ENCODE peak calls at places on chromosome 15, in seven cellular contexts. Z is colonic mucosa, H is cardiac fibroblast, N is sigmoid colon, W is HCT116, V is epithelial cell of esophagus, B is left lung. K is an unnamed sample.

GRCh38 chr15:91780387-91780786 is 73.1 kb upstream of the SLCO3A1 start:
- DNase-seq in Z (no peak), H (no peak), N (no peak), W (no peak), V (peak), B (no peak), K (no peak)

GRCh38 chr15:64151727-64152506 is at the start of gene SNX22:
- DNase-seq in Z (no peak), H (no peak), N (no peak), W (no peak), V (peak), B (peak), K (no peak)

GRCh38 chr15:97521894-97522293 is 438.6 kb upstream of the ARRDC4 start:
- DNase-seq in Z (no peak), H (peak), N (peak), W (no peak), V (peak), B (no peak), K (no peak)

GRCh38 chr15:50055333-50056278 is 63.4 kb downstream of the ATP8B4 start:
- DNase-seq in Z (no peak), H (peak), N (no peak), W (no peak), V (no peak), B (no peak), K (peak)

GRCh38 chr15:57506422-57506821 is 85.3 kb upstream of the MYZAP start:
- DNase-seq in Z (peak), H (no peak), N (no peak), W (no peak), V (no peak), B (no peak), K (peak)

GRCh38 chr15:90101130-90101968 is 919 bp downstream of the IDH2 start:
- DNase-seq in Z (peak), H (peak), N (peak), W (no peak), V (no peak), B (no peak), K (no peak)

GRCh38 chr15:41180206-41180789 is 50.3 kb downstream of the EXD1 start:
- DNase-seq in Z (no peak), H (no peak), N (no peak), W (no peak), V (no peak), B (no peak), K (no peak)

GRCh38 chr15:43196760-43197548 is 11.8 kb downstream of the CCNDBP1 start:
- DNase-seq in Z (no peak), H (no peak), N (no peak), W (no peak), V (no peak), B (no peak), K (no peak)

GRCh38 chr15:90020041-90020735 is 19.1 kb downstream of the ZNF710 start:
- DNase-seq in Z (no peak), H (no peak), N (peak), W (no peak), V (no peak), B (peak), K (no peak)

GRCh38 chr15:78399081-78399480 is 38.9 kb upstream of the IREB2 start:
- DNase-seq in Z (no peak), H (no peak), N (no peak), W (no peak), V (peak), B (no peak), K (no peak)

GRCh38 chr15:45660231-45660979 is 25.6 kb downstream of the SQOR start:
- DNase-seq in Z (no peak), H (peak), N (peak), W (no peak), V (peak), B (no peak), K (no peak)
- TF ChIP-seq CTCF in Z (no peak), H (no peak), N (no peak), W (no peak), V (no peak), B (no peak), K (no peak)

GRCh38 chr15:39743611-39744010 is 39.0 kb downstream of the FSIP1 start:
- DNase-seq in Z (no peak), H (no peak), N (no peak), W (no peak), V (peak), B (no peak), K (no peak)

GRCh38 chr15:39745415-39745814 is 37.2 kb downstream of the FSIP1 start:
- DNase-seq in Z (peak), H (no peak), N (no peak), W (no peak), V (peak), B (no peak), K (no peak)

GRCh38 chr15:39746714-39747276 is 35.8 kb downstream of the FSIP1 start:
- DNase-seq in Z (no peak), H (no peak), N (no peak), W (no peak), V (no peak), B (no peak), K (no peak)

GRCh38 chr15:39746176-39746575 is 36.5 kb downstream of the FSIP1 start:
- DNase-seq in Z (no peak), H (peak), N (no peak), W (no peak), V (peak), B (no peak), K (peak)

DNA sequence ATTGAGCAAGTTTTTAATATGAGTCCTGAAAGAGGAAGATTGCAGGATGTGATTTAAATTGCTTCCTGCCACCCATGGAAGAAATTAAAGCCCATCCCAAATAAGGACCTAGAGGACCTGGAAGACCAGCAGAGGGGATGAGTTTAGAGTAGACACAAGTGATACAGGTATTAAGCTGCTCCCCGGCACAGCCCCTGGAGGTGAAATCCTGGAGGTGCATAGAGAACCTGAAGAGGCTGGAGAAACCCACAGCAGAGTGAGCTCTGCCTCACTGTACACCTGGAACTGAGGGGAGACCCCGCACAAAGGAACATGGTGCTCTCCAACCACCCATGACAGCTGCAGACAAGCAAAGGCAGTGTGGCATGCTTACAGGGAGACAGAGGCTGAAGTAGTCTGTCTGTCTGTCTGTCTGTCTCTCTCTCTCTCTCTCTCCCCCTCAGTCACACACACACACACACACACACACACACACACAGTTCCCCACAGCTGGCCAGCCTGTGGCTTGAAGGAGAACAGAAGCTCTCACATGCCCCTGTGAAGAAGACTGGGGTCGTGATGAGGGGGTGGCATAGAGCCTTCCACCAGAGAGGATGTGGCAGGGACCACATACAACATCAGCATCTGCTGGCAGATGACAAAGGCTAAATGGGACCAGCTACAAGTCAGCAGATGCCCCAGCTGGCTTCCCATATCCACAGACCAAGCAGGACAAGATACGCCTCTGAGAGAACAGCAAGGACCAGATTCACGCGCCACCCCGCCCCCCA is 38.1 kb downstream of the FSIP1 start:
- DNase-seq in Z (no peak), H (no peak), N (no peak), W (no peak), V (no peak), B (no peak), K (no peak)
- TF ChIP-seq CTCF in Z (no peak), H (no peak), N (no peak), W (no peak), V (no peak), B (no peak), K (no peak)

DNA sequence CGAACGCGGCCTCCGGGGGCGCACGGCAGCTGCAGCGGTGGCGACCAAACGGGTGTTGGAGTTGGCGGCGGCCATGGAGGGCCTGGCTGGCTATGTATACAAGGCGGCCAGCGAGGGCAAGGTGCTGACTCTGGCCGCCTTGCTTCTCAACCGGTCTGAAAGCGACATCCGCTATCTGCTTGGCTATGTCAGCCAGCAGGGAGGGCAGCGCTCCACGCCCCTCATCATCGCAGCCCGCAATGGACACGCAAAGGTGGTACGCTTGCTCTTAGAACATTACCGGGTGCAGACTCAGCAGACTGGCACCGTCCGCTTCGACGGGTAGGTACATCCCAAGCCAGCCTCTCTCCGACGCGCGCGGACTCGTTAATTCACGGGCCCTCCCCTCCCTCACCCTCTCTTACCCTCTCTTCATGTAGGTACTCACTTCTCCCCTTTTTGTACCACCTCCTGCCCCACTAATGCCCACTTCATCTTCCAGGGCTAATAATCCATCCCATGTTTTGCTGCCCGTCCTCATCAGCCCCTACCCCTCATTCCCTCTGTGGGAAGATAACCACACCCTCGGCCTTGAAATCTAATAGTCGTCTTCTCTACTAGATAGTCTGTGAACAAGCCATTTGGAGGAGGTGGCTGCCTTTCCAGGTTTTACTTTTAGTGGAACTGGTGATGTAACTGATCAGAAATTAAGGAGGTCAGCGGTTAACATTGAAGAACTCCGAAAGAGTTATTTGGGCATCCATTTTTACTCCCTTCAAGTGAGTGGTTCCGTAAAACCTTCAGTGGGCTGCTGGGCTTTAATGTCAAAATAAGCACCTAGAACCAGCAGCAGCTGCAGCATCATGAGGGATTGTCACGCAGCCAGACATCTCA is 1.0 kb downstream of the FEM1B start:
- DNase-seq in Z (peak), H (peak), N (no peak), W (no peak), V (peak), B (no peak), K (peak)
- TF ChIP-seq CTCF in Z (peak), H (peak), N (no peak), W (no peak), V (no peak), B (no peak), K (peak)

DNA sequence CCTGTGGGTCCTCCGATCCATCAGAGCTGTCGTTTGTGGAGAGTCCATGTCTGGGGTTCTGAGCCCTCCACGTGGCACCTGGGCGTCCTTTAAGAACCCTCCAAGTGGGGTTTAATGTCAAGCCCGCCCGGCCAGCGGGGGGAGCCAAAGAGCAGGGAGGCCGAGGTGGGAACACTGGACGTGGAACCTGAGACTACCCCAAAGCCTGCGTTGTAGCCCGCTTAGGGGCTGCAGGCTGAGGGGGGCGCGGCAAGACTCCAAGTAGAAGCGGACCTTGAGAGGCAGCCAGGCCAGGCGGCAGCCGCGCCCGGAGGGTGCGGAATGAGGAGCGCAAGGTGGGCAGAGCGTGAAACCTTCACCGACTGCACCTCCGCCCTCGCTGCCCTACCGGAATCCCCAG is 126.2 kb upstream of the ATP10A start:
- DNase-seq in Z (no peak), H (no peak), N (no peak), W (no peak), V (no peak), B (no peak), K (no peak)
- TF ChIP-seq CTCF in Z (no peak), H (no peak), N (no peak), W (no peak), V (no peak), B (no peak), K (no peak)

GRCh38 chr15:101320501-101321052 is 25.5 kb upstream of the SNRPA1 start:
- DNase-seq in Z (no peak), H (peak), N (peak), W (no peak), V (peak), B (peak), K (no peak)
- TF ChIP-seq CTCF in Z (no peak), H (peak), N (no peak), W (no peak), V (peak), B (no peak), K (no peak)

GRCh38 chr15:68334661-68335124 is 57.1 kb downstream of the FEM1B start:
- DNase-seq in Z (no peak), H (peak), N (no peak), W (no peak), V (no peak), B (no peak), K (peak)
- TF ChIP-seq CTCF in Z (no peak), H (no peak), N (no peak), W (no peak), V (no peak), B (no peak), K (no peak)

GRCh38 chr15:76626611-76627010 is 278.5 kb downstream of the SCAPER start:
- DNase-seq in Z (no peak), H (no peak), N (no peak), W (no peak), V (no peak), B (no peak), K (no peak)

GRCh38 chr15:76625267-76625666 is 279.9 kb downstream of the SCAPER start:
- DNase-seq in Z (no peak), H (no peak), N (no peak), W (no peak), V (no peak), B (no peak), K (no peak)
- TF ChIP-seq CTCF in Z (no peak), H (no peak), N (no peak), W (no peak), V (no peak), B (no peak), K (no peak)

K was measured in MCF 10A.